ENCODE peak calls at places on chromosomes 16 and 17, in six cellular contexts. V is Peyer's patch, Y is neural progenitor cell, G is foreskin fibroblast, Q is uterus, P is pancreas. S is an unnamed sample.

GRCh38 chr17:82153745-82154375 is 55.8 kb upstream of the FASN start:
- DNase-seq in Q (peak; percentile 67), G (peak; percentile 48), Y (peak; percentile 88), V (peak; percentile 87), P (peak; percentile 88), S (peak; percentile 90)

GRCh38 chr17:35097776-35098175 is 21.9 kb downstream of the RAD51D start:
- DNase-seq in V (no peak), Y (no peak), Q (no peak), G (no peak), P (no peak), S (no peak)

GRCh38 chr16:7303677-7304200 is 28.9 kb upstream of the RBFOX1 start:
- DNase-seq in P (no peak), Q (no peak), G (no peak), Y (peak; percentile 44), V (no peak), S (peak; percentile 28)

GRCh38 chr17:40017422-40018080 is 2.3 kb downstream of the CSF3 start:
- DNase-seq in G (no peak), P (no peak), Q (no peak), Y (no peak), V (no peak), S (no peak)

GRCh38 chr17:19338031-19338990 is 24.2 kb downstream of the B9D1 start:
- DNase-seq in V (peak; percentile 66), Q (no peak), G (no peak), P (peak; percentile 79), Y (peak; percentile 72), S (peak; percentile 55)

GRCh38 chr17:82108038-82108998 is 10.3 kb upstream of the FASN start:
- DNase-seq in Y (no peak), Q (peak; percentile 23), V (no peak), G (no peak), P (peak; percentile 47), S (peak; percentile 16)

GRCh38 chr17:76262732-76263344 is 2.3 kb upstream of the UBALD2 start:
- DNase-seq in V (peak; percentile 85), G (no peak), P (peak; percentile 69), Y (no peak), Q (no peak), S (no peak)

GRCh38 chr16:3214904-3215600 is 19.9 kb downstream of the ZNF200 start:
- DNase-seq in P (no peak), Y (no peak), G (peak; percentile 10), Q (no peak), V (no peak), S (no peak)

GRCh38 chr17:49576906-49577650 is 1.4 kb downstream of the NXPH3 start:
- DNase-seq in Y (no peak), G (no peak), Q (no peak), P (no peak), V (peak; percentile 50), S (no peak)

GRCh38 chr16:24748242-24748641 is 18.8 kb downstream of the TNRC6A start:
- DNase-seq in P (no peak), Y (no peak), Q (peak; percentile 68), G (peak; percentile 87), V (no peak), S (no peak)

GRCh38 chr17:48003686-48004120 is 32.8 kb downstream of the CDK5RAP3 start:
- DNase-seq in V (no peak), Y (peak; percentile 58), G (no peak), P (no peak), Q (no peak), S (peak; percentile 68)

GRCh38 chr16:48188449-48189102 is 32.8 kb upstream of the ABCC12 start:
- DNase-seq in V (no peak), P (no peak), Q (no peak), Y (no peak), G (no peak), S (no peak)

GRCh38 chr16:77332792-77333191 is 102.0 kb downstream of the ADAMTS18 start:
- DNase-seq in V (no peak), Y (no peak), G (no peak), P (no peak), Q (no peak), S (no peak)

GRCh38 chr17:9432867-9433495 is 142.6 kb downstream of the STX8 start:
- DNase-seq in V (no peak), G (peak; percentile 41), Q (no peak), Y (no peak), P (no peak), S (no peak)

GRCh38 chr17:75364078-75364477 is 41.4 kb downstream of the GRB2 start:
- DNase-seq in P (no peak), Q (no peak), Y (no peak), G (peak; percentile 53), V (no peak), S (no peak)

GRCh38 chr17:40168262-40168832 is 8.9 kb upstream of the RAPGEFL1 start:
- DNase-seq in V (no peak), P (peak; percentile 28), G (no peak), Y (peak; percentile 77), Q (peak; percentile 53), S (no peak)

GRCh38 chr16:81627024-81627423 is 152.1 kb upstream of the PLCG2 start:
- DNase-seq in Y (no peak), G (peak; percentile 52), V (no peak), Q (no peak), P (no peak), S (no peak)

GRCh38 chr17:55446581-55447205 is 25.1 kb upstream of the MMD start:
- DNase-seq in Q (no peak), P (no peak), Y (no peak), V (no peak), G (no peak), S (no peak)

GRCh38 chr16:27769561-27770222 is 219.7 kb downstream of the KATNIP start:
- DNase-seq in Y (no peak), V (peak; percentile 22), G (no peak), Q (no peak), P (peak; percentile 42), S (peak; percentile 11)

GRCh38 chr16:12206749-12207142 is 230.2 kb downstream of the SNX29 start:
- DNase-seq in G (no peak), P (no peak), V (no peak), Y (no peak), Q (no peak), S (no peak)

GRCh38 chr16:58638148-58639036 is 8.8 kb upstream of the CNOT1 start:
- DNase-seq in Q (peak; percentile 43), G (peak; percentile 85), V (no peak), Y (peak; percentile 35), P (no peak), S (no peak)

GRCh38 chr17:30236807-30237206 is 1.3 kb upstream of the SLC6A4 start:
- DNase-seq in V (peak; percentile 84), Y (peak; percentile 83), P (peak; percentile 85), Q (no peak), G (no peak), S (peak; percentile 64)

GRCh38 chr17:62740066-62740465 is 68.0 kb downstream of the MARCHF10 start:
- DNase-seq in G (peak; percentile 71), Q (no peak), V (no peak), P (no peak), Y (peak; percentile 29), S (no peak)

GRCh38 chr17:1367351-1367745 is 32.7 kb downstream of the YWHAE start:
- DNase-seq in Q (no peak), V (no peak), Y (peak; percentile 14), P (no peak), G (peak; percentile 17), S (no peak)

GRCh38 chr17:2634361-2634960 is 41.0 kb downstream of the PAFAH1B1 start:
- DNase-seq in Q (no peak), G (peak; percentile 8), P (no peak), V (no peak), Y (no peak), S (no peak)

GRCh38 chr17:44389723-44390202 is 314 bp upstream of the ITGA2B start:
- DNase-seq in Q (no peak), Y (no peak), G (no peak), V (no peak), P (peak; percentile 24), S (no peak)
- TF ChIP-seq CTCF in Q (no peak), Y (no peak), G (no peak), V (no peak), P (no peak), S (no peak)

GRCh38 chr16:72818286-72818845 is 229.6 kb downstream of the ZFHX3 start:
- DNase-seq in G (no peak), V (no peak), Q (no peak), Y (peak; percentile 49), P (no peak), S (no peak)
- TF ChIP-seq CTCF in G (peak; percentile 9), V (no peak), Q (no peak), Y (peak; percentile 55), P (no peak), S (peak; percentile 44)

DNA sequence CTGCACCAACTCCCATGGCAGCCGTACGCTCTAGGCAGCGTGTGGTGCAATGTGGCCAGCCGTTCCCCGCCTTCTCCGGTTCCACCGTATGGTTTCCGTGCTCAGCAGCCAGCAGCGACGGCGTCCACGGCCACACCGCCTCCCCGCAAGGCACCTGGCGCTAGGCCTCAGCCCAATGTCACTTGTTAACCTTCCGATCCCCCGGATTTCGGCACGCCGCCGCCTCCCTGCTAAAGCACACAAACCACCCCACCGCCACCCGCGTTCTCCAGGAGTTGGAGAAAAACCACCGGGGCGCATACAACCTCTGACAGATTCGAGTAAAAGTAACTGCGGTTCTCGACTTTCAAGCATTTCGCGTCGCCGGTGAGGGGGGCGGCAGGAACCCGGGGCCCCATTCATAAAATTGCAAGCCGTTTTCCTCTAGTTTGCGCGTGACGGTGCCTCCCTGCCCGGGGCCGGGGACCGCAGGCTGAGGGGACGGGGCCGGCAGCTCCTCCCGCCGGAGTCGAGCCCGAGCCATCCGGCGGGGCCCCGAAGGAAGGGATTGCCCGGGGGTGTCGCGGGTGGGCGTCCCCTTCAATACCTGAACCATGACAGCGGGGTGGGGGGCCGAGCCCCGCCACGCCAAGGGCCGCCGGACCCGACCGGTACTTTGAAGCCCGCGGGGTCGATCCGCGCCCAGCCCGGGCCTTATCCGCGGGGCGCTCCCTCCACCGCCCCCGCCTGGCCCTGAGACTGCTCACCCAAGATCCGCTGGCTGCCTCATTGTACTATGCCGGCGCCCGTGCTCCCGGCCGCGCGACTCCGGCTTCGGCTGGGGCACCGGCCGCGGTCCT is at the start of gene TEX2:
- DNase-seq in G (no peak), Q (peak; percentile 39), P (peak; percentile 84), Y (peak; percentile 45), V (peak; percentile 79), S (peak; percentile 44)
- TF ChIP-seq CTCF in G (no peak), Q (no peak), P (no peak), Y (no peak), V (no peak), S (no peak)

GRCh38 chr17:6426356-6427101 is 8.4 kb downstream of the AIPL1 start:
- DNase-seq in V (no peak), Q (no peak), Y (no peak), G (no peak), P (no peak), S (no peak)

GRCh38 chr17:6428207-6428965 is 6.5 kb downstream of the AIPL1 start:
- DNase-seq in P (no peak), V (no peak), G (no peak), Y (no peak), Q (no peak), S (no peak)

GRCh38 chr17:6429266-6429665 is 5.7 kb downstream of the AIPL1 start:
- DNase-seq in V (no peak), G (no peak), P (no peak), Y (peak; percentile 86), Q (no peak), S (peak; percentile 46)

GRCh38 chr17:6427284-6427781 is 7.6 kb downstream of the AIPL1 start:
- DNase-seq in G (no peak), Q (no peak), V (no peak), P (no peak), Y (no peak), S (no peak)

DNA sequence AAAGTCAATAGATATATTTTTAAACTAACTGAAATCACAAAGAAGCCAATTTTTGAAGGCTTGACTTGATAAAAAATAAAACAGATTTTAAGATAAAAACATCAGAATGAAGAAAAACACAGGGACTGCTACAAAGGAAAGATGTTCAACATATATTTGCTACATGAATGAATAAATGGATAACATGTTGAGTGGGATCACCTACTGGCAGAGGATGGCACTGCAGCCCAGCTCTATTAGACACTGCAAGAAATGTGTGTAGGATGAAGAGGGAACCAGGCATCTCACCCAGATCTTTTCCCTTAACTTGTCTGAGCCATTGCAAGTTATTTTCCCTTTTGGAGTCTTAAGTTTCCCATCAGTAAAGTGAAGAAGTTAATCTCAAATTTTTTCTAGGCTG is 4.2 kb downstream of the AIPL1 start:
- DNase-seq in Y (no peak), V (no peak), Q (no peak), P (no peak), G (no peak), S (no peak)
- TF ChIP-seq CTCF in Y (peak; percentile 43), V (no peak), Q (no peak), P (no peak), G (peak; percentile 2), S (peak; percentile 76)